ENCODE peak calls at places on chromosomes 3 and 15, in seven cellular contexts. H, P, I, Q, Y, E and R are unnamed samples.
A peak's percentile ranks its signal among the peaks of the same experiment; 100 is the strongest.

GRCh38 chr15:84400017-84400740 is 164.6 kb downstream of the GOLGA6L4 start:
- DNase-seq in Q (no peak), P (no peak), I (no peak), Y (no peak), H (no peak), E (no peak), R (no peak)

GRCh38 chr3:128313936-128314335 is 152.8 kb downstream of the DNAJB8 start:
- DNase-seq in Y (no peak), I (no peak), E (no peak), H (no peak), P (no peak), Q (no peak), R (no peak)

GRCh38 chr15:75599396-75599795 is 20.3 kb upstream of the PTPN9 start:
- DNase-seq in P (no peak), H (peak; percentile 35), Y (no peak), Q (no peak), I (no peak), E (no peak), R (no peak)

GRCh38 chr15:95916568-95916967 is 413.9 kb upstream of the NR2F2 start:
- DNase-seq in P (no peak), E (no peak), Y (no peak), I (no peak), Q (no peak), H (no peak), R (no peak)

GRCh38 chr3:43213631-43214030 is 72.7 kb upstream of the SNRK start:
- DNase-seq in Y (no peak), I (no peak), P (no peak), Q (no peak), H (no peak), E (no peak), R (peak; percentile 16)

GRCh38 chr3:56839784-56840724 is 38.3 kb upstream of the ARHGEF3 start:
- DNase-seq in Y (no peak), I (no peak), H (no peak), P (peak; percentile 33), Q (no peak), E (peak; percentile 66), R (peak; percentile 67)

GRCh38 chr15:93708721-93709120 is 522.6 kb upstream of the MCTP2 start:
- DNase-seq in Q (no peak), Y (no peak), H (no peak), I (no peak), E (no peak), P (no peak), R (no peak)

GRCh38 chr3:31092748-31093607 is 198.5 kb upstream of the GADL1 start:
- DNase-seq in P (no peak), I (no peak), Q (no peak), H (no peak), Y (no peak), E (peak; percentile 18), R (no peak)

GRCh38 chr3:16063603-16064002 is 110.9 kb upstream of the GALNT15 start:
- DNase-seq in H (peak; percentile 32), E (no peak), Y (no peak), I (no peak), Q (no peak), P (no peak), R (no peak)

GRCh38 chr15:75200765-75201608 is 695 bp upstream of the C15orf39 start:
- DNase-seq in I (peak; percentile 7), P (peak; percentile 26), H (no peak), Q (peak; percentile 62), E (peak; percentile 30), Y (peak; percentile 27), R (peak; percentile 86)

GRCh38 chr3:57446318-57446841 is 97.8 kb downstream of the DNAH12 start:
- DNase-seq in H (no peak), Q (no peak), I (no peak), E (peak; percentile 69), P (peak; percentile 73), Y (no peak), R (peak; percentile 2)

GRCh38 chr3:168820748-168821445 is 725.2 kb upstream of the GOLIM4 start:
- DNase-seq in P (no peak), I (no peak), H (no peak), Y (no peak), E (no peak), Q (no peak), R (no peak)

GRCh38 chr3:141127344-141128125 is 76.4 kb downstream of the SPSB4 start:
- DNase-seq in Q (no peak), H (no peak), P (no peak), I (no peak), E (no peak), Y (no peak), R (no peak)

GRCh38 chr3:127479449-127479848 is 111.1 kb downstream of the TPRA1 start:
- DNase-seq in H (no peak), Y (no peak), P (no peak), E (no peak), I (no peak), Q (no peak), R (no peak)

GRCh38 chr3:55161256-55161655 is 233.4 kb upstream of the LRTM1 start:
- DNase-seq in H (no peak), I (no peak), P (peak; percentile 65), Y (no peak), Q (no peak), E (no peak), R (no peak)

GRCh38 chr15:99592135-99592845 is 26.5 kb downstream of the MEF2A start:
- DNase-seq in Y (no peak), P (peak; percentile 56), I (no peak), E (no peak), H (no peak), Q (no peak), R (no peak)

GRCh38 chr3:151439652-151440125 is 21.2 kb downstream of the IGSF10 start:
- DNase-seq in E (peak; percentile 82), P (peak; percentile 82), Q (no peak), Y (no peak), I (peak; percentile 23), H (peak; percentile 48), R (peak; percentile 60)